ENCODE peak calls at places on chromosomes 2 and 18, in nine cellular contexts. X, Y, R, E, H, V, K, D and Z are unnamed samples.
A peak's percentile ranks its signal among the peaks of the same experiment; 100 is the strongest.

GRCh38 chr18:77106331-77106730 is 26.3 kb downstream of the MBP start:
- DNase-seq in Y (no peak), X (no peak), R (no peak), E (no peak), H (no peak), D (no peak), V (no peak), K (no peak), Z (no peak)

GRCh38 chr2:101467306-101467705 is 7.6 kb downstream of the RFX8 start:
- DNase-seq in K (no peak), V (no peak), R (peak; percentile 38), H (no peak), Y (no peak), X (no peak), E (no peak), D (no peak), Z (peak; percentile 44)

GRCh38 chr2:140698736-140699135 is 1432.1 kb downstream of the LRP1B start:
- DNase-seq in D (no peak), H (no peak), R (no peak), Y (no peak), V (no peak), K (no peak), E (no peak), X (no peak), Z (no peak)

GRCh38 chr2:86336350-86337234 is 834 bp downstream of the REEP1 start:
- DNase-seq in V (no peak), R (no peak), K (no peak), D (no peak), E (no peak), X (no peak), H (no peak), Y (no peak), Z (no peak)

GRCh38 chr18:49677081-49677480 is 115.2 kb downstream of the LIPG start:
- DNase-seq in H (no peak), Y (no peak), D (peak; percentile 50), V (no peak), R (no peak), X (no peak), K (no peak), E (no peak), Z (no peak)

GRCh38 chr2:17135619-17136018 is 382.6 kb downstream of the RAD51AP2 start:
- DNase-seq in H (no peak), E (no peak), K (no peak), D (no peak), Y (no peak), X (no peak), R (no peak), V (no peak), Z (no peak)

GRCh38 chr2:30847329-30847728 is 40.1 kb upstream of the CAPN13 start:
- DNase-seq in D (no peak), E (no peak), H (no peak), X (no peak), V (no peak), K (no peak), Y (no peak), R (no peak), Z (no peak)

GRCh38 chr2:9637330-9637729 is 6.5 kb upstream of the YWHAQ start:
- DNase-seq in D (peak; percentile 60), K (no peak), H (no peak), V (no peak), X (no peak), E (no peak), R (peak; percentile 62), Y (no peak), Z (peak; percentile 35)

GRCh38 chr2:234241656-234242445 is 191.3 kb downstream of the SPP2 start:
- DNase-seq in H (no peak), R (peak; percentile 92), E (no peak), V (no peak), K (no peak), X (no peak), D (peak; percentile 89), Y (peak; percentile 48), Z (peak; percentile 89)

DNA sequence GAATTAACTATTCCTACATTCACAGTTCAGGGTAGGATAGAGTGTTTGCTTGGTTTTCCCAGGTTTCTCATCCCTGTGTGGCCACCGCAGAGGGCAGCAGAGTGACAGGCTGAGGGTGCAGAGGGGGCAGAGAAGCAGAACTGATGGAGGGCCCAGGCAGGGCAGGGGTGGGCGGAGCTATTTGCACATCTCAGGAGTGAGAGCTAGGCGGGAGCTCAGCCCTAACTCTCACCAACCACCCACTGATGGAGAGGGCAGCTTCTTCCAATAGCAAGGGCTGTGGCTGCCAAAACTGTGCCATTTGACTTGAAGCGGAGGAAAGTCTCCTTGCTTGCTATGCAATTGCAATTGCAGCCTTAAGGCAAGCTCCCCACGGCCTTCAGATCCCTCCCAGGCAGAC is 12.0 kb upstream of the DARS1 start:
- DNase-seq in V (no peak), X (no peak), K (no peak), Y (no peak), R (no peak), H (no peak), E (peak; percentile 91), D (no peak), Z (no peak)
- TF ChIP-seq CTCF in V (no peak), X (no peak), K (no peak), Y (no peak), R (peak; percentile 12), H (no peak), E (no peak), D (no peak), Z (no peak)

DNA sequence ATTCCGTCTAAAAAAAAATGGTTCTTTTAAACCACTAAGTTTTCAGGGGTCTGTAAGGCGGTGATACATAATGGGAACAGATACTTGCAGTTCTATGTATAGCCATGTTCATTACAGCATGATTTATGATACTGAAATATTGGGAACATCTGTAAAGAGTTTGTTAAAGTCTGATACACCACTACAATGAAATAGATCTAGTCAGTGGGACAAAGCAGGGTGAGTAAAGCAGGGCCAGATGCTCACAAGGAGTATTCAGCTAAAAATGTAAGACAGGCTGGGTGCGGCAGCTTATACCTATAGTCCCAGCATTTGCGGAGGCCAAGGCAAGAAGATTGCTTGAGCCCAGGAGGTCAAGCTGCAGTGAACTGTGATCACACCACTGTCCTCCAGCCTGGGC is 6.2 kb upstream of the ING5 start:
- DNase-seq in K (no peak), Y (no peak), E (no peak), X (no peak), H (no peak), D (peak; percentile 35), V (no peak), R (no peak), Z (no peak)
- H3K4me3 ChIP-seq in K (no peak overlapping the region), Y (no peak overlapping the region), E (no peak overlapping the region), X (no peak overlapping the region), H (no peak overlapping the region), D (no peak overlapping the region), V (no peak overlapping the region), R (no peak overlapping the region), Z (no peak overlapping the region)

GRCh38 chr2:20506281-20506685 is 59.4 kb downstream of the RHOB start:
- DNase-seq in E (no peak), K (peak; percentile 13), Y (no peak), V (no peak), D (peak; percentile 83), R (peak; percentile 60), H (no peak), X (no peak), Z (no peak)
- TF ChIP-seq CTCF in E (no peak), K (no peak), Y (no peak), V (no peak), D (peak; percentile 43), R (peak; percentile 37), H (no peak), X (no peak), Z (peak; percentile 50)

GRCh38 chr18:22165603-22166069 is 3.8 kb upstream of the GATA6 start:
- DNase-seq in Y (no peak), X (no peak), K (peak; percentile 57), V (no peak), H (no peak), E (no peak), D (no peak), R (no peak), Z (no peak)

GRCh38 chr18:22166070-22166972 is 3.1 kb upstream of the GATA6 start:
- DNase-seq in H (peak; percentile 91), R (no peak), K (peak; percentile 85), X (peak; percentile 62), D (no peak), V (no peak), E (peak; percentile 78), Y (peak; percentile 6), Z (no peak)

GRCh38 chr18:22168360-22168921 is 948 bp upstream of the GATA6 start:
- DNase-seq in H (no peak), R (no peak), X (peak; percentile 40), Y (peak; percentile 60), V (no peak), K (peak; percentile 61), E (no peak), D (no peak), Z (no peak)

GRCh38 chr18:22167471-22168151 is 1.8 kb upstream of the GATA6 start:
- DNase-seq in K (peak; percentile 69), H (no peak), E (no peak), X (peak; percentile 44), R (peak; percentile 71), Y (peak; percentile 41), V (no peak), D (no peak), Z (no peak)

GRCh38 chr18:22167091-22167470 is 2.3 kb upstream of the GATA6 start:
- DNase-seq in H (no peak), R (no peak), Y (peak; percentile 5), E (no peak), V (no peak), D (no peak), K (peak; percentile 69), X (no peak), Z (no peak)
- H3K4me3 ChIP-seq in H (peak overlapping the region; percentile 93), R (no peak overlapping the region), Y (peak overlapping the region; percentile 72), E (peak overlapping the region; percentile 2), V (no peak overlapping the region), D (no peak overlapping the region), K (peak overlapping the region; percentile 98), X (peak overlapping the region; percentile 96), Z (no peak overlapping the region)

GRCh38 chr2:200618590-200619021 is 32.8 kb downstream of the AOX1 start:
- DNase-seq in E (no peak), R (peak; percentile 74), Y (no peak), X (no peak), H (no peak), K (no peak), D (peak; percentile 79), V (no peak), Z (peak; percentile 62)
- TF ChIP-seq CTCF in E (no peak), R (peak; percentile 43), Y (peak; percentile 51), X (no peak), H (no peak), K (no peak), D (peak; percentile 27), V (no peak), Z (peak; percentile 45)

GRCh38 chr2:111015256-111015655 is 105.5 kb upstream of the BCL2L11 start:
- DNase-seq in R (no peak), E (no peak), Y (no peak), H (no peak), V (no peak), K (no peak), X (no peak), D (no peak), Z (no peak)
- H3K4me3 ChIP-seq in R (no peak overlapping the region), E (no peak overlapping the region), Y (no peak overlapping the region), H (no peak overlapping the region), V (no peak overlapping the region), K (no peak overlapping the region), X (no peak overlapping the region), D (no peak overlapping the region), Z (no peak overlapping the region)

GRCh38 chr2:191636586-191636985 is 41.4 kb upstream of the NABP1 start:
- DNase-seq in R (no peak), Y (no peak), E (no peak), H (no peak), V (no peak), X (no peak), D (no peak), K (no peak), Z (no peak)
- TF ChIP-seq CTCF in R (no peak), Y (no peak), E (no peak), H (no peak), V (no peak), X (no peak), D (no peak), K (no peak), Z (no peak)